ENCODE peak calls at places on chromosomes 16 and 17, in seven cellular contexts. Z, Y, Q, L, O, S and W are unnamed samples.

GRCh38 chr17:8994319-8994718 is 27.0 kb upstream of the NTN1 start:
- DNase-seq in L (peak), Y (no peak), O (no peak), S (no peak), Z (peak), Q (no peak), W (peak)

GRCh38 chr17:44919885-44920564 is 4.7 kb upstream of the GFAP start:
- DNase-seq in Y (peak), Z (peak), L (peak), Q (no peak), S (peak), O (no peak), W (peak)

GRCh38 chr17:65886240-65886639 is 305.7 kb downstream of the CEP112 start:
- DNase-seq in O (no peak), Z (no peak), L (no peak), Q (no peak), S (no peak), Y (no peak), W (no peak)

GRCh38 chr17:238964-239259 is 57.5 kb upstream of the DOC2B start:
- DNase-seq in L (no peak), Z (no peak), Q (no peak), O (no peak), S (no peak), Y (no peak), W (peak)

GRCh38 chr17:38451030-38451839 is 23.0 kb downstream of the ARHGAP23 start:
- DNase-seq in L (no peak), Z (no peak), Q (no peak), S (no peak), O (no peak), Y (no peak), W (peak)

GRCh38 chr16:68284847-68285246 is 20.5 kb downstream of the SLC7A6 start:
- DNase-seq in S (no peak), Y (no peak), Z (peak), L (no peak), Q (no peak), O (no peak), W (no peak)

GRCh38 chr16:4933871-4934395 is 3.0 kb downstream of the PPL start:
- DNase-seq in Z (no peak), S (no peak), Q (no peak), O (no peak), L (no peak), Y (no peak), W (no peak)

GRCh38 chr16:70018254-70018653 is 67.1 kb downstream of the CLEC18A start:
- DNase-seq in S (no peak), Y (no peak), Q (peak), Z (no peak), O (no peak), L (peak), W (no peak)

GRCh38 chr17:13776027-13776551 is 174.4 kb upstream of the HS3ST3A1 start:
- DNase-seq in S (no peak), Q (no peak), L (no peak), Z (no peak), Y (no peak), O (no peak), W (peak)

GRCh38 chr17:4974064-4974670 is 6.5 kb upstream of the SPAG7 start:
- DNase-seq in L (no peak), Y (no peak), Q (no peak), S (no peak), O (no peak), Z (no peak), W (peak)

GRCh38 chr17:14301279-14301760 is 439 bp downstream of the HS3ST3B1 start:
- DNase-seq in L (peak), Z (no peak), Y (no peak), O (no peak), S (no peak), Q (no peak), W (no peak)